ENCODE peak calls at places on chromosomes 6 and 20, in four cellular contexts. E is LNCaP clone FGC, I is neural progenitor cell, Q is A549. S is an unnamed sample.

GRCh38 chr20:41650221-41650948 is 32.2 kb upstream of the CHD6 start:
- DNase-seq in E (peak), I (no peak), Q (no peak), S (no peak)

GRCh38 chr6:134675110-134676038 is 274.5 kb downstream of the ALDH8A1 start:
- DNase-seq in E (no peak), Q (no peak), I (no peak), S (no peak)

GRCh38 chr20:48460681-48461080 is 367.1 kb downstream of the PREX1 start:
- DNase-seq in I (no peak), Q (no peak), E (no peak), S (no peak)

GRCh38 chr20:1898496-1899168 is 3.4 kb downstream of the SIRPA start:
- DNase-seq in E (no peak), Q (no peak), I (no peak), S (no peak)

GRCh38 chr6:150764638-150765456 is 100.7 kb upstream of the MTHFD1L start:
- DNase-seq in E (peak), I (no peak), Q (no peak), S (no peak)

GRCh38 chr6:105514306-105514705 is 111.4 kb upstream of the PREP start:
- DNase-seq in E (no peak), Q (no peak), I (no peak), S (no peak)

GRCh38 chr20:8306916-8307315 is 174.8 kb downstream of the PLCB1 start:
- DNase-seq in I (peak), Q (no peak), E (no peak), S (no peak)

GRCh38 chr20:37501940-37502339 is 19.1 kb upstream of the NNAT start:
- DNase-seq in I (no peak), Q (peak), E (no peak), S (no peak)

GRCh38 chr20:38155811-38156210 is 9.3 kb downstream of the TGM2 start:
- DNase-seq in Q (no peak), I (no peak), E (no peak), S (no peak)

GRCh38 chr6:107594736-107595135 is 104.8 kb downstream of the SOBP start:
- DNase-seq in Q (no peak), I (no peak), E (no peak), S (no peak)

GRCh38 chr6:159487636-159488035 is 205.4 kb downstream of the SOD2 start:
- DNase-seq in I (no peak), E (no peak), Q (no peak), S (no peak)

GRCh38 chr20:4932061-4932460 is 69.2 kb downstream of the SLC23A2 start:
- DNase-seq in I (no peak), Q (no peak), E (no peak), S (no peak)

GRCh38 chr6:142207265-142207877 is 60.3 kb downstream of the VTA1 start:
- DNase-seq in I (peak), Q (peak), E (peak), S (no peak)

DNA sequence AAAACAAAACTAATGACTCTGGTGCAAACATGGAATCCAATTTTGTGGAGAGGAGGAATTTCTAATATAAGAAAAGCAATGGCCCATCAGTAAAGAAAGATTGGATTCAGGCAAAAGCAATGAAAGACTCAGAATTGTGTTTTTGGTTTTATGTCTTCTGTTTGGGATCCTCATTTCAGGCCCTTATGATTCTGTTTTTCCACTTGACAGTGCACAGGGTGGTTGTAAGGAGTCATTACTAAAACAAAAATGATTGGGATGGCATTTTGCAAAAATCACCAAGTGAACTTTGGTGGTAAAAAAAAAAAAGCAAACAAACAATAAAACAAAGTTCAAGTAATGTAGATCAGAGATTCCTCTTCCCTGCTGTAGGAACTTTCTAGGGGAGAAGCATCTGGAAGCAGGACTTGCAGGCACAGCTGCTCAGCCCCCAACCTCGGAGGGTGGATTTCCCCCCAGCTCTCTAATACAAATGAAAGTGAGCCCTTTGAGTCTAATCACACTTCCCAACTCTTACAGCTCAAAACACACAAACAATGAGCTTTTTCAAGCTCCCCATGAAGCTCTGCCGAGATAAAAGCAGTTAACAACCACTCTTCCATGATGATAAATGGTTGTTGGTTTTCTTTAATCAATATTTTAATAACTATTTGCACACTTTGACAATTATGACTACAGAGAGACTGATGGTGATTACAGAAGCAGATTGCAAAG is 177.7 kb downstream of the ZDHHC14 start:
- DNase-seq in E (no peak), Q (no peak), I (peak), S (no peak)
- H3K4me3 ChIP-seq in E (no peak), Q (no peak), I (no peak), S (no peak)

DNA sequence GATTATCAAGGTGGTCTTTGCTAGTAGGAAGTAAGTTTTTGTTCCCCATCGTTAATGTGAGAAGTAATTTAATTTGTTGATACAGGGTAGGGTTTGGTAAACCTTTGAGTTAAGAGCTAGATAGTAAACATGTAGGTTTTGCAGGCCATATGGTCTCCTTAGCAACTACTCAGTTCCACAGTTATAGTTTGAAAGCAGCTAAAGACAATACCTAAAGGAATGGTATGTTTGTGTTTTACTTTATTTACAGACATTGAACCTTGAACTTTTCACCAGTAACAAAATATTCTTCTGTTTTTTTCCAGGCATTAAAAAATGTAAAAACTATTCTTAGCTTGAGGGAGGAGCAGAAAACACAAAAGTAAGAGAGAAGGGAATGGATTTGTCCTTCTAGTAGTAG is 1.7 kb downstream of the CAP2 start:
- DNase-seq in E (no peak), I (no peak), Q (no peak), S (no peak)
- H3K4me3 ChIP-seq in E (no peak), I (peak), Q (peak), S (no peak)

GRCh38 chr20:64107736-64108457 is 532 bp upstream of the NPBWR2 start:
- DNase-seq in I (no peak), E (no peak), Q (no peak), S (peak)
- H3K4me3 ChIP-seq in I (no peak), E (no peak), Q (no peak), S (no peak)

DNA sequence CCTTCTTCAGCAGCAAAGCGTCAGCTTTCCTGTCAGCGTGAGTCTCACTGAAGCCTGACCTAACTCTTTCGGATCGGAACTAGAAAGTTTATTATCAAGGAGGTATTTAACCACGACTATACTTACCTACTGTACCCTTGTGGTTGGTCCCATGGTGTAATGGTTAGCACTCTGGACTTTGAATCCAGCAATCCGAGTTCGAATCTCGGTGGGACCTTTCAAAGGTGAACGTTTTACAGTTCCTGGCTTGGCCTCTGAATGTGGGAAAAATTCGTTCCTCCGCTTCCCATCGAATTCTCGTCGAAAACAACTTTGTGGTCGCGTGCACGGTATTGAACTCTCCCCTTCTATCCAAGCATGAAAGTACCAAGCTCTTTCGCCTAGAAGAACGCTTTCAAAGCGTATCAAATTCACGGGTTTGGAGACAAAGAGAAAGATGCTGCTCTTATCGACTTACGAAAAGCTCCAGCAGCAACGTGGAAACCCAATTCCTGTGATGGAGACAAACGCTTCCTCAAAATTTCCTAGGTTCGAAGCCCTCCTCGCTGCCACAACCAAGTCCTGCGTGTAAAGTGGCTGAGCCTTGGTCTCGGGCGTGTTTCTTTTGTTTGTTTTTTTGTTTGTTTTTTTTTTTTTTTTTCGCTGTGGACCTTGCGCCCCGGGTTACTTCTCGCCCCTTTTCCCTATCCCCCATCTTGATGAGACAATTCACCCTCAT is 63.7 kb downstream of the GPX5 start:
- DNase-seq in E (peak), I (peak), Q (peak), S (peak)
- H3K4me3 ChIP-seq in E (peak), I (peak), Q (peak), S (peak)

DNA sequence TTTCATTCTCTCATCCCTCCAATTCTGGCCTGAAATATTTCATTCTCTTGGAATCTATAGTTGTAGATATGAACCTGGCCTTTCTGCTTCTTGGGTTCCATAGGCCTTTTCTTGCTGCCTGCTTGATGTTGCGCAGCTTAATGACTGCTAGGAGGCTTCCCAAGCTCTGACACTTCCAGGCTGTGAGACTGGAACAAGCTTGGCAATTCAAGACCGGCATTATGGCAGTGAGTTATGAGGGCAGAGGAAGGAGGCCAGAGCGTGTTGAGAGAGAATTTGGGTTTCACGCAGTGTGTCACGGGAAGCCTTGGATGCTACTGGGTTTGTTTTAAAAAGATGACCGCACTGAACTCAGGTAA is 948 bp upstream of the DNAJC5 start:
- DNase-seq in E (no peak), Q (no peak), I (peak), S (no peak)
- H3K4me3 ChIP-seq in E (peak), Q (no peak), I (peak), S (peak)

GRCh38 chr6:55578537-55579363 is at the start of gene HMGCLL1:
- DNase-seq in Q (peak), I (peak), E (no peak), S (peak)
- H3K4me3 ChIP-seq in Q (peak), I (peak), E (no peak), S (peak)

GRCh38 chr6:139137716-139138115 is 2.8 kb downstream of the HECA start:
- DNase-seq in Q (no peak), I (no peak), E (no peak), S (no peak)
- H3K4me3 ChIP-seq in Q (no peak), I (no peak), E (no peak), S (no peak)

GRCh38 chr20:55793986-55794385 is 211.3 kb downstream of the CBLN4 start:
- DNase-seq in I (no peak), Q (no peak), E (no peak), S (no peak)

GRCh38 chr20:55792049-55792448 is 213.3 kb downstream of the CBLN4 start:
- DNase-seq in I (no peak), E (no peak), Q (no peak), S (no peak)

DNA sequence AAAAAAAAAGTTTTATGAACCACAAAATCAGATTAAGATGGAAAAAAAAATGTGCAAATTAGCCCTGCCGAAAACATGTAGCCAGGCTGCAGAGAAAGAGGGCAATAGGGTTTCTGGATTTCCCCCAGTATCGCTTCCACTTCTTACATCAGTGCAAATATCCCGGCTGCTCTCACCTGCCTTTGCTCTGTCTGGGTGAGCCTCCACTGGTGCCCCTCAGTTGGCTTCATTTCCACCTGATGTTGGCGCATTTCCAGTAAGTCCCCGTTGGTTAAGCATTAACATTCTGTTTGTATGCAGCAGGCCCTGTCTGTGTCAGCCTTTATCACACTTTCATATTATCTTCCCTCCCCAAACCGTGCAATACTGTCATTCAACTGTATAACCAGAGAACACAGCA is 215.1 kb downstream of the CBLN4 start:
- DNase-seq in I (no peak), Q (no peak), E (no peak), S (no peak)
- H3K4me3 ChIP-seq in I (no peak), Q (no peak), E (no peak), S (no peak)